ENCODE peak calls at places on chromosomes 1 and 21, in ten cellular contexts. K is CD4-positive, alpha-beta T cell; M is GM20000; V is heart right ventricle; U is mesothelial cell of epicardium; O is GM10248; Q is colonic mucosa; G is mucosa of descending colon; L is tibial artery; P is suprapubic skin. I is an unnamed sample.

GRCh38 chr1:231233735-231234417 is 7.1 kb upstream of the GNPAT start:
- DNase-seq in K (no peak), M (no peak), V (no peak), U (no peak), O (no peak), Q (peak), G (no peak), L (no peak), P (no peak), I (no peak)

GRCh38 chr1:18384477-18384876 is 96.3 kb upstream of the KLHDC7A start:
- DNase-seq in K (no peak), M (no peak), V (no peak), U (no peak), O (no peak), Q (no peak), G (no peak), L (no peak), P (no peak), I (no peak)

GRCh38 chr1:32962248-32962896 is 2.2 kb downstream of the RNF19B start:
- DNase-seq in K (no peak), M (peak), V (no peak), U (no peak), O (peak), Q (no peak), G (no peak), L (no peak), P (no peak), I (no peak)

GRCh38 chr21:28959367-28960099 is 33.1 kb downstream of the LTN1 start:
- DNase-seq in K (no peak), M (no peak), V (no peak), U (no peak), O (no peak), Q (no peak), G (no peak), L (no peak), P (no peak), I (no peak)

GRCh38 chr1:88595355-88595754 is 88.7 kb upstream of the PKN2 start:
- DNase-seq in K (no peak), M (peak), V (no peak), U (no peak), O (peak), Q (no peak), G (no peak), L (no peak), P (no peak), I (no peak)

GRCh38 chr1:155966135-155966534 is 12.2 kb downstream of the ARHGEF2 start:
- DNase-seq in K (no peak), M (no peak), V (no peak), U (no peak), O (no peak), Q (no peak), G (no peak), L (no peak), P (no peak), I (no peak)

GRCh38 chr1:215104283-215104682 is 21.7 kb downstream of the KCNK2 start:
- DNase-seq in K (no peak), M (no peak), V (no peak), U (no peak), O (no peak), Q (no peak), G (no peak), L (no peak), P (no peak), I (no peak)

GRCh38 chr1:27045973-27046558 is 33.4 kb upstream of the TENT5B start:
- DNase-seq in K (peak), M (peak), V (peak), U (peak), O (peak), Q (peak), G (peak), L (no peak), P (no peak), I (peak)

GRCh38 chr1:67572217-67572593 is 112.8 kb upstream of the GADD45A start:
- DNase-seq in K (no peak), M (no peak), V (no peak), U (no peak), O (no peak), Q (no peak), G (no peak), L (no peak), P (no peak), I (no peak)

GRCh38 chr1:101704895-101705294 is 291.8 kb downstream of the OLFM3 start:
- DNase-seq in K (no peak), M (no peak), V (no peak), U (no peak), O (no peak), Q (no peak), G (no peak), L (no peak), P (no peak), I (no peak)

GRCh38 chr1:59025201-59025600 is 241.4 kb upstream of the JUN start:
- DNase-seq in K (no peak), M (no peak), V (no peak), U (no peak), O (no peak), Q (no peak), G (no peak), L (no peak), P (no peak), I (no peak)

GRCh38 chr1:109091196-109092193 is 931 bp downstream of the TMEM167B start:
- DNase-seq in K (no peak), M (no peak), V (no peak), U (no peak), O (peak), Q (peak), G (peak), L (no peak), P (no peak), I (no peak)

GRCh38 chr1:113684153-113684541 is 75.1 kb downstream of the PHTF1 start:
- DNase-seq in K (no peak), M (no peak), V (peak), U (no peak), O (no peak), Q (peak), G (peak), L (peak), P (peak), I (no peak)

GRCh38 chr1:156705321-156705917 is at the start of gene CRABP2:
- DNase-seq in K (peak), M (peak), V (no peak), U (peak), O (no peak), Q (no peak), G (peak), L (no peak), P (no peak), I (no peak)

GRCh38 chr1:207282496-207283380 is 38.7 kb upstream of the CD55 start:
- DNase-seq in K (no peak), M (no peak), V (no peak), U (no peak), O (no peak), Q (peak), G (peak), L (no peak), P (no peak), I (no peak)

GRCh38 chr21:36064085-36064460 is 3.7 kb upstream of the SETD4 start:
- DNase-seq in K (no peak), M (no peak), V (no peak), U (no peak), O (no peak), Q (no peak), G (no peak), L (no peak), P (no peak), I (no peak)

GRCh38 chr1:216705686-216706085 is 17.5 kb downstream of the ESRRG start:
- DNase-seq in K (no peak), M (no peak), V (no peak), U (no peak), O (no peak), Q (no peak), G (no peak), L (no peak), P (no peak), I (no peak)

GRCh38 chr1:200334661-200335256 is 75.1 kb downstream of the ZNF281 start:
- DNase-seq in K (no peak), M (no peak), V (no peak), U (no peak), O (no peak), Q (no peak), G (no peak), L (no peak), P (no peak), I (no peak)

GRCh38 chr1:151689494-151689893 is 27.1 kb downstream of the CELF3 start:
- DNase-seq in K (no peak), M (no peak), V (no peak), U (no peak), O (no peak), Q (no peak), G (no peak), L (no peak), P (no peak), I (no peak)

GRCh38 chr1:42240964-42241755 is 76.6 kb upstream of the GUCA2A start:
- DNase-seq in K (no peak), M (no peak), V (no peak), U (no peak), O (no peak), Q (no peak), G (no peak), L (no peak), P (no peak), I (no peak)

GRCh38 chr21:36728371-36729111 is 29.6 kb downstream of the SIM2 start:
- DNase-seq in K (no peak), M (no peak), V (no peak), U (no peak), O (no peak), Q (no peak), G (no peak), L (no peak), P (no peak), I (peak)

DNA sequence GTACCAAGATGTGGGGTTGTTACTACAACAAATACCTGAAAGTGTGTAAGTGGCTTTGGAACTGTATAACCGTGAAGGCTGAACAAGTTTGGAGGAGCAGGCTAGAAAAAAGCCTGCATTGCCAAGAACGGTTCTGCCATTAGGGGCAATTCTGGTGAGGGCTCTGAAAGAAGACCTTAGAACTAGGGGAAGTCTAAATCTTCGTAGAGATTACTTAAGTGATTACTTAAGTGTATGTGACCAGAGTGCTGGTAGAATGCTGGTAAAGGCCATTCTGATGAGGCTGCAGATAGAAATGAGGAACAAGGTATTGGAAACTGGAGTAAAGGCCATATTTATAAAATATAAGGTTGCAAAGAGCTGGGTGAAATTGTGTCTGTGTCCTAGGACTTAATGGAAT is 158.0 kb downstream of the CLIC6 start:
- DNase-seq in K (no peak), M (no peak), V (no peak), U (no peak), O (no peak), Q (no peak), G (no peak), L (no peak), P (no peak), I (no peak)
- TF ChIP-seq CTCF in K (no peak), M (no peak), V (no peak), U (no peak), O (no peak), Q (no peak), G (no peak), L (no peak), P (no peak), I (no peak)

DNA sequence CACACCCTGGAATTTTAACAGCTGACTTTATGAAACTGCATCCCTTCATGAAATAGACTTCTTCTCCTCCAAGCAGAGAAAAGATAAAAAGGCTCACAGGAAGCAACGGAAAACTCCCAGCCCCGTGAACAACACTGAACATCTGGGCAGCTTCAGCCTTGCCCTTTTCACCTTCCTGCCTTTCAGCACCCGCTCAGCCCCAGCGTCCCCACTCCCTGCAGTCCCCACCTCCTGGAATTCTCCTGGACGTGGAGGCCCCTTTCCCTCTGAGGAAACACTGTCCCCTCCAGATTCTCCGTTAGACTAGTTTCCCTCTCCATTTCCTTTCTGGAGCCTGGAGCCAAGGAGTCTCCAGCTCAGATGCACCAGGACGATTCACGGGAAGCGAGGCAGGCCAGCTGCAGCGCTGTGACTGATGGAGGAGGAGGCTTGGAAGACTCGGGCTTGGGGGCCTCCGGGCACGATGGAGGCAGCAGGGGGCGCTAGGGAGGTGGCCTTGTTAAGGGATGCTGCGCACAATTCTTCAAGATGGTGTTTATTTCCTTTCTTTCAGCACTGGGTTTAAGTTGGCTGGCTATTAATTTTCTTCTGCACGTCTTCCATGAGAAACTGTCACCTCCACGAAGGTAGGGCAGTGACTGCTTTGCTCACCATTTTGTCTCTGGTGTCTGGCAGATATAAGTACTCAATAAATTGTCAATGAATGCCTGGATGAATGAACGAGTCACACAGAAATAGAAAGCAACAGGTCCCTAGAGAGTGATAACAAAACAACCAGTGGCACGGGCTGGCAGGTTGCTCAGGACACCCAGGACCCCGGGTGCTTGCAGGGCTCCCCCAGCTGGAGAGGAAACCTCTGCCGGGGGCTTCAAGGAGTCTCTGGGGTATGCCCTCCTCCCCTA is 3.0 kb upstream of the MYOC start:
- DNase-seq in K (peak), M (peak), V (peak), U (no peak), O (peak), Q (peak), G (peak), L (peak), P (peak), I (no peak)
- TF ChIP-seq CTCF in K (peak), M (peak), V (peak), U (peak), O (peak), Q (peak), G (peak), L (peak), P (no peak), I (peak)

DNA sequence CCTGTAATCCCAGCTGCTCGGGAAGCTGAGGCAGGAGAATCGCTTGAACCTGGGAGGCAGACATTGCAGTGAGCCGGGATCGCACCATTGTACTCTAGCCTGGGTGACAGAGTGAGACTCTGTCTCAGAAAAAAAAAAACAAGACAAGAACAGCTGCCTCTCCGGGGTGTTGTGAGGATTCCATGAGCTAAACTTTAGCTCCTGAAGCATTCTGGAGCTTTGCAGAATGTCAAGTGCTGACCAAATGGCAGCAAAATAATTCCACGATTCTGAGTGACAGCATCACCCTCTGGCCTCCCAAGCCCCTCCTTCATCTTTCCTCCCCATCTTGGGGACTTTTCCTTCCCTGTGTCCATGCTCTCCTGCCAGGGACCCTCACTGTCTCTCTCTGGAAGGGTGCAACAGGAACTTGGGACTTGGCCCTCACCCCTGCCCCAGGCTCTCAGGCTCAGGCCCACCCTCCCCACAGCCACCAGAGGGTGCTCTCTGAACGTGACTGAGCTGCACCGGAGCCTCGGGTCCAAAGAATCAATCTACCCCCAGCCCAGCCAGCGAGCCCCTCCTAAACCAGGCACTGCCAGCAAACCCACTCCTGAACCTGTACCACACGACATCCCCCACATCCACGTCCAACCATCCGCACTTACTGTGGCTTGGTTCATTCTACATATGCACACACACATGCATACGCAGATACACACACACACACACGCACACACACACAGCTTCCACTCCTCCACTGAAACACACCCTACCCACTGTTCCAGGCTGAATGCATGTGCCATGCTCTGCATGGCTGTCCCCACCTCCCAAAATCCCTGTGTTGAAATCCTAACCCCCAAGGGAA is 45.7 kb downstream of the ACOT7 start:
- DNase-seq in K (peak), M (peak), V (no peak), U (no peak), O (peak), Q (peak), G (peak), L (no peak), P (no peak), I (no peak)
- TF ChIP-seq CTCF in K (peak), M (peak), V (peak), U (peak), O (peak), Q (peak), G (peak), L (peak), P (peak), I (peak)

DNA sequence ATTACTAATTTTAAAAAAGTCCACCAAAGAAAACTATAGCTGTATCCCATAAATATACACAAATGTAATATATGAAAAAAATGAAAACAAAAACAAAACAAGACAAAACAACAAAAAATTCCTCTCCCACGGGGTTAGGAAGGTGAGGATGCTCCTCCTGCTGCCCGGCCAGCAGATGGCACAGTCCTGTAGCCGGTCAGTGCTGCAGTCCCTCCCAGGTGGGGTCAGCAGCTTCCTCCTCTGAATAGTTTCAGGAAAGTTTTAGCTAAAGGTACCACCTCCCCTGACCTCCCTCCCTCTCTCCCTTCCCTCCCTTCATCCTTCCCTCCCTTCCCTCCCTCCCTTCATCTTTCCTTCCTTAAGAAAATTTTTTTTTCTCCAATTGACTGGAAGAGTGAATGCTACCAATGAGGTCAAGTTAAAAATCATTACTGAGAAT is 67.8 kb upstream of the BCL10 start:
- DNase-seq in K (no peak), M (no peak), V (no peak), U (no peak), O (peak), Q (no peak), G (peak), L (no peak), P (no peak), I (no peak)
- TF ChIP-seq CTCF in K (no peak), M (peak), V (no peak), U (no peak), O (peak), Q (peak), G (peak), L (no peak), P (no peak), I (peak)

GRCh38 chr21:18522181-18522771 is 118.7 kb upstream of the TMPRSS15 start:
- DNase-seq in K (no peak), M (no peak), V (no peak), U (no peak), O (no peak), Q (no peak), G (no peak), L (no peak), P (no peak), I (no peak)
- TF ChIP-seq CTCF in K (no peak), M (no peak), V (no peak), U (peak), O (no peak), Q (no peak), G (no peak), L (no peak), P (no peak), I (peak)